ENCODE peak calls at places on chromosomes 11 and 22, in five cellular contexts. B is cardiac fibroblast, T is H7, P is AG10803, I is brain microvascular endothelial cell. N is an unnamed sample.
A peak's percentile ranks its signal among the peaks of the same experiment; 100 is the strongest.

GRCh38 chr11:93477684-93478234 is 65.4 kb downstream of the SMCO4 start:
- DNase-seq in T (peak; percentile 70), P (no peak), B (no peak), I (no peak), N (no peak)

GRCh38 chr22:49503896-49504521 is 323.7 kb downstream of the BRD1 start:
- DNase-seq in T (no peak), P (no peak), I (no peak), B (no peak), N (no peak)

GRCh38 chr22:46367707-46368191 is 32.2 kb downstream of the TRMU start:
- DNase-seq in B (peak; percentile 62), I (peak; percentile 36), T (peak; percentile 98), P (peak; percentile 36), N (no peak)

GRCh38 chr11:82733444-82734119 is at the start of gene FAM181B:
- DNase-seq in T (peak; percentile 92), B (peak; percentile 25), P (peak; percentile 10), I (peak; percentile 6), N (no peak)

GRCh38 chr22:46602025-46602424 is 18.2 kb upstream of the GRAMD4 start:
- DNase-seq in P (no peak), I (no peak), T (no peak), B (no peak), N (no peak)

GRCh38 chr11:10770626-10771254 is 19.7 kb downstream of the CTR9 start:
- DNase-seq in I (peak; percentile 50), P (peak; percentile 46), T (peak; percentile 51), B (peak; percentile 50), N (no peak)

GRCh38 chr11:129804012-129804411 is 11.6 kb upstream of the TMEM45B start:
- DNase-seq in I (no peak), T (no peak), B (no peak), P (no peak), N (no peak)

GRCh38 chr11:80773919-80774318 is 1333.1 kb upstream of the TENM4 start:
- DNase-seq in P (no peak), I (no peak), T (no peak), B (no peak), N (no peak)

GRCh38 chr11:101860694-101861371 is 54.0 kb upstream of the CEP126 start:
- DNase-seq in P (peak; percentile 79), B (peak; percentile 79), I (peak; percentile 61), T (peak; percentile 47), N (no peak)

GRCh38 chr11:80855975-80856524 is 1415.2 kb upstream of the TENM4 start:
- DNase-seq in T (no peak), P (peak; percentile 9), I (peak; percentile 38), B (peak; percentile 42), N (no peak)

GRCh38 chr11:63557548-63557947 is 5.6 kb downstream of the PLAAT2 start:
- DNase-seq in P (no peak), T (no peak), B (no peak), I (no peak), N (no peak)

GRCh38 chr11:113241190-113242051 is 73.0 kb upstream of the TTC12 start:
- DNase-seq in T (no peak), I (no peak), B (no peak), P (peak; percentile 50), N (no peak)

GRCh38 chr11:127493330-127493729 is 492.8 kb upstream of the KIRREL3 start:
- DNase-seq in P (peak; percentile 3), I (peak; percentile 3), T (peak; percentile 13), B (no peak), N (no peak)

GRCh38 chr11:68259122-68259959 is 12.4 kb downstream of the C11orf24 start:
- DNase-seq in B (no peak), T (no peak), P (no peak), I (no peak), N (no peak)
- H3K4me3 ChIP-seq in B (no peak overlapping the region), T (no peak overlapping the region), P (no peak overlapping the region), I (no peak overlapping the region), N (no peak overlapping the region)

DNA sequence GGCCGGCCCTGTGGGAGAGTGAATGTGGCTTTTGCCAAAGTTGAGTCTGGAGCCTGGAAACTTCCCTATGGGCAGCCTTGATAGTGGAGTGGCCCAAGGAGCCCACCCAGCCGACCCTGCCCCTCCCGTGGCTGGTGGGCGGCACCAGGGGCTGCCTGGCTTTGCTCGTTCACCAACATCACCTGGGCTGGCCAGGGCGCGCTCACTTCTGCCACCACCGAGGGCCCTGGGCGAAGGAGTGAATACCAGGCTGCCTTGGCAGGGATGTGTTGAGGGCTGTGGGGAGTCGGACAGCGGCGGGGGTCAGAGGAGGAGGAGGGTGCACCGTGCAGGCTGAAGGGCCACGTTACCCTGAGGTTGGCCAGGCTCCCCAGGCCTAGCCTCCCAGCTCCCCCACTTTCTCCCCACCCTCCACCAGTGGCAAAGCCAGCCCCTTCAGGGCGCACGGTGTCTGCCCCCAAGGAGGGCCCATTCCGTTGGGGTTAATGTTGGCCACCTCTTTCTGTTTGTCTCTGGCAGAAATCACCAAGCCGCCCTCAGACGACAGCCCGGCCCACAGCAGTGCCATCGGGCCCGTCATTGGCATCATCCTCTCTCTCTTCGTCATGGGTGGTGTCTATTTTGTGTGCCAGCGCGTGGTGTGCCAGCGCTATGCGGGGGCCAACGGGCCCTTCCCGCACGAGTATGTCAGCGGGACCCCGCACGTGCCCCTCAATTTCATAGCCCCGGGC is 22.5 kb upstream of the PPP6R3 start:
- DNase-seq in P (no peak), T (peak; percentile 69), I (no peak), B (no peak), N (no peak)
- H3K4me3 ChIP-seq in P (no peak overlapping the region), T (no peak overlapping the region), I (no peak overlapping the region), B (no peak overlapping the region), N (no peak overlapping the region)

GRCh38 chr22:27204280-27204679 is 546.9 kb downstream of the MIAT start:
- DNase-seq in T (no peak), B (no peak), P (no peak), I (no peak), N (no peak)
- H3K4me3 ChIP-seq in T (no peak overlapping the region), B (no peak overlapping the region), P (no peak overlapping the region), I (no peak overlapping the region), N (no peak overlapping the region)

DNA sequence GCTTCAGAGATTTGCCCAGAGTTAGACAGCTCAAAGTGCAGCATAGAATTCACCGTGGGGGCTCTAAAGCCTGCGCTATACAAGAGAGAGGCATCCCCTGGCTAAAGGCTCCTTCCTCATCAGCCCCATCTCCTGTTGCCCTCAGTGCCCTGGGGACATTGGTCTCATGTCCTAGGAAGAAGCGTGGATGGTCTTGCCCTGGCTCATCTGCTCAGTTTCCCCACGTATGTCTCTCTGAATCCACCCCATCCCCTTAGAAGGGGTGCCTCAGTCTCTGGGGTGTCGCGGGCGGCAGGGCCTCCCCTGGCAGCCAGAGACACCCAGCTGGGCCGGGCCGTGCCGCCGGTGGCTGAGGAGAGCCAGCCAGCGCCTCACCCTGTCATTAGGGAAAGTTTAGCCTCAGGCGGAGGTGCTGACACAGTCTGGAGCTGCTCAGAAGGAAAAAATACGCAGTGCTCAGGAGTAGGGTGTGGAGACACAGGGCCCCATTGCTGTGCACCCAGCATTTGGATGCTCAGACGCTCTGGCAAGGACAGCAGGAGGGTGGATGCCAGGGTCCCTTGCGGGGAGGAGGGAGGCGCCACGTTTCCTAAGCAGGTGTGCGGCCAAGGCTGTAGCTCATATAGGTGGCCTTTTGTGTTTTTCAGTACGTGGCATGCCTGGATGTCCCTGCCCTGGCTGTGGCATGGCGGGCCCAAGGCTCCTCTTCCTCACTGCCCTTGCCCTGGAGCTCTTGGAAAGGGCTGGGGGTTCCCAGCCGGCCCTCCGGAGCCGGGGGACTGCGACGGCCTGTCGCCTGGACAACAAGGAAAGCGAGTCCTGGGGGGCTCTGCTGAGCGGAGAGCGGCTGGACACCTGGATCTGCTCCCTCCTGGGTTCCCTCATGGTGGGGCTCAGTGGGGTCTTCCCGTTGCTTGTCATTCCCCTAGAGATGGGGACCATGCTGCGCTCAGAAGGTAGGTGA is 1.3 kb downstream of the SLC39A13 start:
- DNase-seq in I (no peak), B (no peak), P (peak; percentile 22), T (peak; percentile 52), N (no peak)
- H3K4me3 ChIP-seq in I (peak overlapping the region; percentile 89), B (peak overlapping the region; percentile 80), P (peak overlapping the region; percentile 98), T (no peak overlapping the region), N (peak overlapping the region; percentile 84)

GRCh38 chr22:42365337-42365865 is 66.8 kb downstream of the NFAM1 start:
- DNase-seq in I (no peak), B (no peak), T (peak; percentile 84), P (no peak), N (no peak)

GRCh38 chr22:42366815-42367581 is 65.2 kb downstream of the NFAM1 start:
- DNase-seq in I (no peak), T (no peak), P (no peak), B (no peak), N (no peak)

GRCh38 chr22:42367980-42368378 is 64.2 kb downstream of the NFAM1 start:
- DNase-seq in B (no peak), I (no peak), P (no peak), T (no peak), N (no peak)

GRCh38 chr22:42364641-42365336 is 67.4 kb downstream of the NFAM1 start:
- DNase-seq in T (no peak), B (peak; percentile 49), I (peak; percentile 9), P (peak; percentile 31), N (no peak)

GRCh38 chr22:42365942-42366660 is 66.1 kb downstream of the NFAM1 start:
- DNase-seq in B (no peak), P (no peak), T (no peak), I (no peak), N (no peak)
- H3K4me3 ChIP-seq in B (no peak overlapping the region), P (no peak overlapping the region), T (no peak overlapping the region), I (no peak overlapping the region), N (no peak overlapping the region)

GRCh38 chr11:2379471-2380174 is 2.5 kb downstream of the CD81 start:
- DNase-seq in T (no peak), B (no peak), I (no peak), P (no peak), N (no peak)

GRCh38 chr11:2380396-2380795 is 3.3 kb downstream of the CD81 start:
- DNase-seq in T (no peak), I (no peak), B (no peak), P (no peak), N (no peak)

GRCh38 chr11:2382129-2382517 is 5.0 kb downstream of the CD81 start:
- DNase-seq in I (no peak), B (no peak), P (no peak), T (no peak), N (no peak)

GRCh38 chr11:2381494-2382128 is 4.5 kb downstream of the CD81 start:
- DNase-seq in I (no peak), B (no peak), P (no peak), T (no peak), N (no peak)

GRCh38 chr11:2380807-2381350 is 3.8 kb downstream of the CD81 start:
- DNase-seq in I (no peak), P (no peak), T (no peak), B (peak; percentile 75), N (no peak)
- H3K4me3 ChIP-seq in I (no peak overlapping the region), P (peak overlapping the region; percentile 97), T (no peak overlapping the region), B (peak overlapping the region; percentile 99), N (no peak overlapping the region)

DNA sequence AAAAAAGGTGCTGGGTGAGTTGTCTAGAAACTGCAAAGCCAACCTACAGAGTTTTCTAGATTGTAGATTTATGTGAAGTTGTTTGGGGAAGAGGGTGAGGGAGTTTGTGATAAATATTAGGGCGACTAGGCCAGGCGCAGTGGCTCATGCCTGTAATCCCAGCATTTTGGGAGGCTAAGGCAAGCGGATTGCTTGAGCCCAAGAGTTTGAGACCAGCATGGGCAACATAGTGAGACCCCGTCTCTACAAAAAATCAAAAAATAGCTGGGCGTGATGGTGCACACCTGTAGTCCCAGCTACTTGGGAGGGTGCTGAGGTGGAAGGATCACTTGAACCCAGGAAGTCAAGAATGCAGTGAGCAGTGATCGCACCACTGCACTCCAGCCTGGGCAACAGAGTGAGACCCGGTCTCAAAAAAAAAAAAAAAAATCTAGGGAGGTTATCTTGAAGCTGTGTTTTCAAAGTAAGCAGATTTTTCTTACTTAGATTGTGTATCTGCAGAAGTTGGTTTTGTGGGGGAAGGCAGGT is 844 bp downstream of the APOL6 start:
- DNase-seq in B (no peak), I (no peak), T (no peak), P (no peak), N (no peak)
- H3K4me3 ChIP-seq in B (peak overlapping the region; percentile 63), I (no peak overlapping the region), T (no peak overlapping the region), P (peak overlapping the region; percentile 80), N (peak overlapping the region; percentile 86)

GRCh38 chr11:32435152-32435480 is 223 bp downstream of the WT1 start:
- DNase-seq in B (peak; percentile 62), P (no peak), I (no peak), T (peak; percentile 68), N (no peak)
- H3K4me3 ChIP-seq in B (peak overlapping the region; percentile 60), P (no peak overlapping the region), I (no peak overlapping the region), T (peak overlapping the region; percentile 34), N (no peak overlapping the region)